ENCODE peak calls at places on chromosomes 13 and 19, in ten cellular contexts. One of them, this sample, is unnamed.

GRCh38 chr19:1860133-1860775 is 3.1 kb downstream of the KLF16 start:
- DNase-seq in K562: peak
- DNase-seq in colonic mucosa: peak
- DNase-seq in H9: no peak
- DNase-seq in GM23248: peak
- DNase-seq in fibroblast of lung: peak
- DNase-seq in kidney: peak
- DNase-seq in MM.1S: no peak
- DNase-seq in endodermal cell: peak
- DNase-seq in mesendoderm: peak
- DNase-seq in this sample: peak

GRCh38 chr13:76622336-76623045 is 263.7 kb downstream of the KCTD12 start:
- DNase-seq in K562: no peak
- DNase-seq in colonic mucosa: no peak
- DNase-seq in H9: no peak
- DNase-seq in GM23248: no peak
- DNase-seq in fibroblast of lung: no peak
- DNase-seq in kidney: no peak
- DNase-seq in MM.1S: no peak
- DNase-seq in endodermal cell: no peak
- DNase-seq in mesendoderm: no peak
- DNase-seq in this sample: peak

GRCh38 chr13:48790199-48790598 is 136.5 kb downstream of the CYSLTR2 start:
- DNase-seq in K562: no peak
- DNase-seq in colonic mucosa: no peak
- DNase-seq in H9: no peak
- DNase-seq in GM23248: no peak
- DNase-seq in fibroblast of lung: no peak
- DNase-seq in kidney: no peak
- DNase-seq in MM.1S: no peak
- DNase-seq in endodermal cell: no peak
- DNase-seq in mesendoderm: no peak
- DNase-seq in this sample: no peak

GRCh38 chr19:39345956-39346355 is 3.7 kb downstream of the SAMD4B start:
- DNase-seq in K562: no peak
- DNase-seq in colonic mucosa: no peak
- DNase-seq in H9: no peak
- DNase-seq in GM23248: no peak
- DNase-seq in fibroblast of lung: no peak
- DNase-seq in kidney: no peak
- DNase-seq in MM.1S: no peak
- DNase-seq in endodermal cell: no peak
- DNase-seq in mesendoderm: no peak
- DNase-seq in this sample: no peak

GRCh38 chr13:95199896-95200295 is 101.4 kb downstream of the ABCC4 start:
- DNase-seq in K562: no peak
- DNase-seq in colonic mucosa: no peak
- DNase-seq in H9: no peak
- DNase-seq in GM23248: no peak
- DNase-seq in fibroblast of lung: no peak
- DNase-seq in kidney: no peak
- DNase-seq in MM.1S: no peak
- DNase-seq in endodermal cell: no peak
- DNase-seq in mesendoderm: peak
- DNase-seq in this sample: no peak

GRCh38 chr13:31846984-31847752 is 107.8 kb downstream of the RXFP2 start:
- DNase-seq in K562: no peak
- DNase-seq in colonic mucosa: peak
- DNase-seq in H9: no peak
- DNase-seq in GM23248: peak
- DNase-seq in fibroblast of lung: no peak
- DNase-seq in kidney: no peak
- DNase-seq in MM.1S: no peak
- DNase-seq in endodermal cell: no peak
- DNase-seq in mesendoderm: peak
- DNase-seq in this sample: peak

GRCh38 chr13:74573654-74574053 is 439.4 kb upstream of the KLF12 start:
- DNase-seq in K562: peak
- DNase-seq in colonic mucosa: no peak
- DNase-seq in H9: peak
- DNase-seq in GM23248: no peak
- DNase-seq in fibroblast of lung: no peak
- DNase-seq in kidney: no peak
- DNase-seq in MM.1S: no peak
- DNase-seq in endodermal cell: peak
- DNase-seq in mesendoderm: peak
- DNase-seq in this sample: peak

GRCh38 chr13:40787062-40787461 is 2.3 kb upstream of the SLC25A15 start:
- DNase-seq in K562: peak
- DNase-seq in colonic mucosa: no peak
- DNase-seq in H9: peak
- DNase-seq in GM23248: peak
- DNase-seq in fibroblast of lung: peak
- DNase-seq in kidney: no peak
- DNase-seq in MM.1S: no peak
- DNase-seq in endodermal cell: no peak
- DNase-seq in mesendoderm: no peak
- DNase-seq in this sample: no peak

GRCh38 chr19:23972161-23972560 is 57.5 kb downstream of the ZNF726 start:
- DNase-seq in K562: no peak
- DNase-seq in colonic mucosa: no peak
- DNase-seq in H9: no peak
- DNase-seq in GM23248: no peak
- DNase-seq in fibroblast of lung: no peak
- DNase-seq in kidney: peak
- DNase-seq in MM.1S: no peak
- DNase-seq in endodermal cell: no peak
- DNase-seq in mesendoderm: no peak
- DNase-seq in this sample: no peak

GRCh38 chr13:28750187-28751045 is 31.6 kb upstream of the SLC46A3 start:
- DNase-seq in K562: no peak
- DNase-seq in colonic mucosa: no peak
- DNase-seq in H9: no peak
- DNase-seq in GM23248: peak
- DNase-seq in fibroblast of lung: no peak
- DNase-seq in kidney: no peak
- DNase-seq in MM.1S: no peak
- DNase-seq in endodermal cell: peak
- DNase-seq in mesendoderm: no peak
- DNase-seq in this sample: no peak

GRCh38 chr13:101258071-101258470 is 158.2 kb downstream of the NALCN start:
- DNase-seq in K562: peak
- DNase-seq in colonic mucosa: no peak
- DNase-seq in H9: peak
- DNase-seq in GM23248: peak
- DNase-seq in fibroblast of lung: peak
- DNase-seq in kidney: no peak
- DNase-seq in MM.1S: peak
- DNase-seq in endodermal cell: peak
- DNase-seq in mesendoderm: peak
- DNase-seq in this sample: peak

DNA sequence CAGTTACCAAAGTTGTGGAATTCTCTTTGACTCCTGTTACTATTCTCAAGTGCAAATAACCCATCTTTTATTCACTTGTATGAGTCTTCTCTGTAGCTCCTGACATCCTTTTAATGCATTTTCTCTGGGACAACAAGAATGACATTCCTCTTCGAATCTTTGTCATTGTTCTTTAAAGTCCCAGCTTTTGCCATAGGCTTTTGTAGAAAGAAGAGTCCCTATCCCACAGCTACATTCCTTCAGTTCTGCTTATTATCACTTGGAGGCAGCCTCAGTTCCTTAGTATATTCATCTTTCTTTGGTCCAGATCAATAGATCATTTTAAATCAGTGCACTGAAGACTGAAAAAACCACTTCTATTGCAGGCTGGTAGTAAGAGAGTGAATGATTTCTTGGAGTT is 560.2 kb downstream of the DACH1 start:
- DNase-seq in K562: no peak
- DNase-seq in colonic mucosa: no peak
- DNase-seq in H9: no peak
- DNase-seq in GM23248: no peak
- DNase-seq in fibroblast of lung: no peak
- DNase-seq in kidney: no peak
- DNase-seq in MM.1S: no peak
- DNase-seq in endodermal cell: no peak
- DNase-seq in mesendoderm: peak
- DNase-seq in this sample: peak
- H3K9ac ChIP-seq in K562: no peak
- H3K9ac ChIP-seq in colonic mucosa: no peak
- H3K9ac ChIP-seq in H9: no peak
- H3K9ac ChIP-seq in GM23248: no peak
- H3K9ac ChIP-seq in fibroblast of lung: no peak
- H3K9ac ChIP-seq in kidney: no peak
- H3K9ac ChIP-seq in MM.1S: no peak
- H3K9ac ChIP-seq in endodermal cell: peak
- H3K9ac ChIP-seq in mesendoderm: no peak
- H3K9ac ChIP-seq in this sample: no peak

DNA sequence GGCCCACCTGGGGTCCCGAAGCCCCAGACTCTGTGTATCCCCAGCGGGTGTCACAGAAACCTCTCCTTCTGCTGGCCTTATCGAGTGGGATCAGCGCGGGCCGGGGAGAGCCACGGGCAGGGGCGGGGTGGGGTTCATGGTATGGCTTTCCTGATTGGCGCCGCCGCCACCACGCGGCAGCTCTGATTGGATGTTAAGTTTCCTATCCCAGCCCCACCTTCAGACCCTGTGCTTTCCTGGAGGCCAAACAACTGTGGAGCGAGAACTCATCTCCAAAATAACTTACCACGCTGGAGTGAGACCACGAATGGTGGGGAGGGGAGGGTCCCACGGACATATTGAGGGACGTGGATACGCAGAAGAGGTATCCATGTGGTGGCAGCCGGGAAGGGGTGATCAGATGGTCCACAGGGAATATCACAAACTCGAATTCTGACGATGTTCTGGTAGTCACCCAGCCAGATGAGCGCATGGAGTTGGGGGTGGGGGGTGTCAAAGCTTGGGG is 1.0 kb upstream of the ICAM5 start:
- DNase-seq in K562: peak
- DNase-seq in colonic mucosa: peak
- DNase-seq in H9: peak
- DNase-seq in GM23248: peak
- DNase-seq in fibroblast of lung: peak
- DNase-seq in kidney: no peak
- DNase-seq in MM.1S: peak
- DNase-seq in endodermal cell: peak
- DNase-seq in mesendoderm: peak
- DNase-seq in this sample: peak
- H3K9ac ChIP-seq in K562: peak
- H3K9ac ChIP-seq in colonic mucosa: peak
- H3K9ac ChIP-seq in H9: no peak
- H3K9ac ChIP-seq in GM23248: peak
- H3K9ac ChIP-seq in fibroblast of lung: no peak
- H3K9ac ChIP-seq in kidney: no peak
- H3K9ac ChIP-seq in MM.1S: peak
- H3K9ac ChIP-seq in endodermal cell: no peak
- H3K9ac ChIP-seq in mesendoderm: peak
- H3K9ac ChIP-seq in this sample: no peak

GRCh38 chr19:52451241-52451640 is 2.1 kb upstream of the ZNF578 start:
- DNase-seq in K562: no peak
- DNase-seq in colonic mucosa: no peak
- DNase-seq in H9: no peak
- DNase-seq in GM23248: no peak
- DNase-seq in fibroblast of lung: no peak
- DNase-seq in kidney: no peak
- DNase-seq in MM.1S: no peak
- DNase-seq in endodermal cell: no peak
- DNase-seq in mesendoderm: no peak
- DNase-seq in this sample: no peak

GRCh38 chr19:52453324-52454094 is at the start of gene ZNF578:
- DNase-seq in K562: peak
- DNase-seq in colonic mucosa: peak
- DNase-seq in H9: no peak
- DNase-seq in GM23248: peak
- DNase-seq in fibroblast of lung: peak
- DNase-seq in kidney: peak
- DNase-seq in MM.1S: no peak
- DNase-seq in endodermal cell: no peak
- DNase-seq in mesendoderm: peak
- DNase-seq in this sample: no peak
- H3K9ac ChIP-seq in K562: no peak
- H3K9ac ChIP-seq in colonic mucosa: no peak
- H3K9ac ChIP-seq in H9: no peak
- H3K9ac ChIP-seq in GM23248: peak
- H3K9ac ChIP-seq in fibroblast of lung: peak
- H3K9ac ChIP-seq in kidney: peak
- H3K9ac ChIP-seq in MM.1S: no peak
- H3K9ac ChIP-seq in endodermal cell: no peak
- H3K9ac ChIP-seq in mesendoderm: peak
- H3K9ac ChIP-seq in this sample: no peak

GRCh38 chr19:480016-480855 is 16.1 kb upstream of the MADCAM1 start:
- DNase-seq in K562: peak
- DNase-seq in colonic mucosa: peak
- DNase-seq in H9: peak
- DNase-seq in GM23248: peak
- DNase-seq in fibroblast of lung: peak
- DNase-seq in kidney: peak
- DNase-seq in MM.1S: no peak
- DNase-seq in endodermal cell: peak
- DNase-seq in mesendoderm: peak
- DNase-seq in this sample: peak
- H3K9ac ChIP-seq in K562: no peak
- H3K9ac ChIP-seq in colonic mucosa: no peak
- H3K9ac ChIP-seq in H9: no peak
- H3K9ac ChIP-seq in GM23248: peak
- H3K9ac ChIP-seq in fibroblast of lung: no peak
- H3K9ac ChIP-seq in kidney: peak
- H3K9ac ChIP-seq in MM.1S: no peak
- H3K9ac ChIP-seq in endodermal cell: no peak
- H3K9ac ChIP-seq in mesendoderm: no peak
- H3K9ac ChIP-seq in this sample: no peak